ENCODE peak calls at places on chromosomes 1 and 21, in seven cellular contexts. One of them, this sample, is unnamed.

GRCh38 chr1:49298304-49298703 is 521.6 kb upstream of the BEND5 start:
- DNase-seq in psoas muscle: peak
- DNase-seq in GM23338: peak
- DNase-seq in K562: no peak
- DNase-seq in heart right ventricle: no peak
- DNase-seq in tibial nerve: no peak
- DNase-seq in endodermal cell: no peak
- DNase-seq in this sample: no peak

GRCh38 chr21:46637952-46638746 is 2.7 kb downstream of the PRMT2 start:
- DNase-seq in heart right ventricle: no peak
- DNase-seq in tibial nerve: no peak
- DNase-seq in endodermal cell: no peak
- DNase-seq in GM23338: no peak
- DNase-seq in psoas muscle: no peak
- DNase-seq in K562: no peak
- DNase-seq in this sample: no peak

GRCh38 chr1:206612129-206612876 is at the start of gene EIF2D:
- DNase-seq in K562: peak
- DNase-seq in heart right ventricle: peak
- DNase-seq in endodermal cell: peak
- DNase-seq in tibial nerve: peak
- DNase-seq in GM23338: peak
- DNase-seq in psoas muscle: peak
- DNase-seq in this sample: peak

GRCh38 chr1:29332204-29332603 is 95.9 kb downstream of the PTPRU start:
- DNase-seq in heart right ventricle: no peak
- DNase-seq in K562: peak
- DNase-seq in psoas muscle: no peak
- DNase-seq in GM23338: peak
- DNase-seq in endodermal cell: peak
- DNase-seq in tibial nerve: peak
- DNase-seq in this sample: no peak

GRCh38 chr21:44653656-44654575 is 543 bp downstream of the KRTAP12-4 start:
- DNase-seq in GM23338: no peak
- DNase-seq in heart right ventricle: no peak
- DNase-seq in psoas muscle: no peak
- DNase-seq in K562: no peak
- DNase-seq in endodermal cell: no peak
- DNase-seq in tibial nerve: no peak
- DNase-seq in this sample: no peak

GRCh38 chr1:67227196-67227595 is 60.9 kb downstream of the IL23R start:
- DNase-seq in heart right ventricle: no peak
- DNase-seq in GM23338: no peak
- DNase-seq in K562: no peak
- DNase-seq in endodermal cell: no peak
- DNase-seq in psoas muscle: no peak
- DNase-seq in tibial nerve: no peak
- DNase-seq in this sample: no peak

GRCh38 chr1:167862432-167863076 is 51.4 kb downstream of the ADCY10 start:
- DNase-seq in GM23338: no peak
- DNase-seq in K562: no peak
- DNase-seq in tibial nerve: no peak
- DNase-seq in psoas muscle: no peak
- DNase-seq in endodermal cell: no peak
- DNase-seq in heart right ventricle: no peak
- DNase-seq in this sample: no peak

GRCh38 chr1:12621346-12622320 is 3.6 kb upstream of the DHRS3 start:
- DNase-seq in tibial nerve: no peak
- DNase-seq in psoas muscle: no peak
- DNase-seq in endodermal cell: no peak
- DNase-seq in GM23338: no peak
- DNase-seq in heart right ventricle: no peak
- DNase-seq in K562: no peak
- DNase-seq in this sample: no peak

GRCh38 chr1:239757711-239758110 is 334.0 kb upstream of the FMN2 start:
- DNase-seq in K562: no peak
- DNase-seq in psoas muscle: no peak
- DNase-seq in GM23338: no peak
- DNase-seq in endodermal cell: no peak
- DNase-seq in heart right ventricle: no peak
- DNase-seq in tibial nerve: no peak
- DNase-seq in this sample: no peak

GRCh38 chr1:211698161-211699026 is 23.0 kb upstream of the NEK2 start:
- DNase-seq in heart right ventricle: peak
- DNase-seq in psoas muscle: peak
- DNase-seq in endodermal cell: peak
- DNase-seq in K562: peak
- DNase-seq in GM23338: peak
- DNase-seq in tibial nerve: peak
- DNase-seq in this sample: no peak

GRCh38 chr1:79113836-79114235 is 107.3 kb upstream of the ADGRL4 start:
- DNase-seq in GM23338: no peak
- DNase-seq in heart right ventricle: no peak
- DNase-seq in endodermal cell: no peak
- DNase-seq in psoas muscle: no peak
- DNase-seq in tibial nerve: no peak
- DNase-seq in K562: no peak
- DNase-seq in this sample: no peak

GRCh38 chr1:156896490-156897033 is 3.0 kb downstream of the PEAR1 start:
- DNase-seq in psoas muscle: no peak
- DNase-seq in heart right ventricle: no peak
- DNase-seq in tibial nerve: no peak
- DNase-seq in GM23338: peak
- DNase-seq in endodermal cell: peak
- DNase-seq in K562: no peak
- DNase-seq in this sample: peak

GRCh38 chr1:14572861-14573260 is 25.6 kb upstream of the KAZN start:
- DNase-seq in K562: no peak
- DNase-seq in tibial nerve: no peak
- DNase-seq in endodermal cell: no peak
- DNase-seq in GM23338: no peak
- DNase-seq in psoas muscle: no peak
- DNase-seq in heart right ventricle: no peak
- DNase-seq in this sample: no peak

GRCh38 chr1:208837242-208837641 is 593.1 kb upstream of the PLXNA2 start:
- DNase-seq in GM23338: no peak
- DNase-seq in psoas muscle: no peak
- DNase-seq in heart right ventricle: no peak
- DNase-seq in K562: no peak
- DNase-seq in endodermal cell: no peak
- DNase-seq in tibial nerve: no peak
- DNase-seq in this sample: no peak

GRCh38 chr1:53075761-53076163 is 13.7 kb downstream of the PODN start:
- DNase-seq in endodermal cell: peak
- DNase-seq in GM23338: no peak
- DNase-seq in tibial nerve: no peak
- DNase-seq in heart right ventricle: peak
- DNase-seq in K562: no peak
- DNase-seq in psoas muscle: peak
- DNase-seq in this sample: peak

GRCh38 chr1:182740120-182740519 is 49.5 kb upstream of the NPL start:
- DNase-seq in psoas muscle: no peak
- DNase-seq in tibial nerve: no peak
- DNase-seq in endodermal cell: no peak
- DNase-seq in GM23338: no peak
- DNase-seq in K562: no peak
- DNase-seq in heart right ventricle: no peak
- DNase-seq in this sample: no peak

GRCh38 chr21:28220670-28221069 is 772.0 kb downstream of the LTN1 start:
- DNase-seq in GM23338: no peak
- DNase-seq in endodermal cell: no peak
- DNase-seq in heart right ventricle: no peak
- DNase-seq in K562: no peak
- DNase-seq in psoas muscle: no peak
- DNase-seq in tibial nerve: no peak
- DNase-seq in this sample: no peak

GRCh38 chr1:230210326-230210978 is 143.4 kb downstream of the GALNT2 start:
- DNase-seq in tibial nerve: no peak
- DNase-seq in psoas muscle: no peak
- DNase-seq in endodermal cell: no peak
- DNase-seq in K562: no peak
- DNase-seq in GM23338: no peak
- DNase-seq in heart right ventricle: no peak
- DNase-seq in this sample: no peak

GRCh38 chr1:4650486-4650885 is 3.9 kb upstream of the AJAP1 start:
- DNase-seq in endodermal cell: peak
- DNase-seq in psoas muscle: no peak
- DNase-seq in tibial nerve: no peak
- DNase-seq in GM23338: no peak
- DNase-seq in K562: no peak
- DNase-seq in heart right ventricle: no peak
- DNase-seq in this sample: no peak

GRCh38 chr1:236377832-236378535 is 16.1 kb upstream of the EDARADD start:
- DNase-seq in K562: no peak
- DNase-seq in heart right ventricle: no peak
- DNase-seq in psoas muscle: no peak
- DNase-seq in endodermal cell: no peak
- DNase-seq in tibial nerve: no peak
- DNase-seq in GM23338: no peak
- DNase-seq in this sample: no peak

GRCh38 chr21:45543710-45544448 is 1.6 kb upstream of the SLC19A1 start:
- DNase-seq in K562: no peak
- DNase-seq in tibial nerve: no peak
- DNase-seq in psoas muscle: no peak
- DNase-seq in heart right ventricle: no peak
- DNase-seq in endodermal cell: peak
- DNase-seq in GM23338: no peak
- DNase-seq in this sample: peak

GRCh38 chr1:168933143-168933840 is 173.2 kb upstream of the ATP1B1 start:
- DNase-seq in GM23338: no peak
- DNase-seq in endodermal cell: no peak
- DNase-seq in heart right ventricle: no peak
- DNase-seq in psoas muscle: no peak
- DNase-seq in tibial nerve: no peak
- DNase-seq in K562: no peak
- DNase-seq in this sample: no peak

GRCh38 chr1:20981903-20982695 is 194.6 kb downstream of the EIF4G3 start:
- DNase-seq in endodermal cell: no peak
- DNase-seq in heart right ventricle: no peak
- DNase-seq in K562: no peak
- DNase-seq in tibial nerve: no peak
- DNase-seq in GM23338: peak
- DNase-seq in psoas muscle: no peak
- DNase-seq in this sample: no peak

GRCh38 chr1:5868931-5869500 is 123.2 kb downstream of the NPHP4 start:
- DNase-seq in GM23338: no peak
- DNase-seq in endodermal cell: no peak
- DNase-seq in K562: no peak
- DNase-seq in psoas muscle: no peak
- DNase-seq in heart right ventricle: no peak
- DNase-seq in tibial nerve: no peak
- DNase-seq in this sample: no peak

GRCh38 chr1:88035578-88035977 is 648.5 kb upstream of the PKN2 start:
- DNase-seq in heart right ventricle: no peak
- DNase-seq in endodermal cell: peak
- DNase-seq in GM23338: no peak
- DNase-seq in K562: no peak
- DNase-seq in tibial nerve: no peak
- DNase-seq in psoas muscle: no peak
- DNase-seq in this sample: no peak

GRCh38 chr1:16618719-16619118 is 5.4 kb upstream of the NBPF1 start:
- DNase-seq in endodermal cell: peak
- DNase-seq in psoas muscle: peak
- DNase-seq in K562: peak
- DNase-seq in heart right ventricle: no peak
- DNase-seq in tibial nerve: no peak
- DNase-seq in GM23338: peak
- DNase-seq in this sample: peak

GRCh38 chr1:109659997-109660755 is 4.3 kb downstream of the GSTM4 start:
- DNase-seq in psoas muscle: no peak
- DNase-seq in K562: no peak
- DNase-seq in tibial nerve: no peak
- DNase-seq in endodermal cell: no peak
- DNase-seq in heart right ventricle: no peak
- DNase-seq in GM23338: no peak
- DNase-seq in this sample: no peak

GRCh38 chr1:61743432-61743705 is 1.1 kb downstream of the PATJ start:
- DNase-seq in endodermal cell: no peak
- DNase-seq in psoas muscle: no peak
- DNase-seq in heart right ventricle: no peak
- DNase-seq in K562: no peak
- DNase-seq in tibial nerve: no peak
- DNase-seq in GM23338: no peak
- DNase-seq in this sample: no peak
- H3K4me3 ChIP-seq in endodermal cell: peak
- H3K4me3 ChIP-seq in psoas muscle: peak
- H3K4me3 ChIP-seq in heart right ventricle: peak
- H3K4me3 ChIP-seq in K562: no peak
- H3K4me3 ChIP-seq in tibial nerve: peak
- H3K4me3 ChIP-seq in GM23338: peak
- H3K4me3 ChIP-seq in this sample: peak

DNA sequence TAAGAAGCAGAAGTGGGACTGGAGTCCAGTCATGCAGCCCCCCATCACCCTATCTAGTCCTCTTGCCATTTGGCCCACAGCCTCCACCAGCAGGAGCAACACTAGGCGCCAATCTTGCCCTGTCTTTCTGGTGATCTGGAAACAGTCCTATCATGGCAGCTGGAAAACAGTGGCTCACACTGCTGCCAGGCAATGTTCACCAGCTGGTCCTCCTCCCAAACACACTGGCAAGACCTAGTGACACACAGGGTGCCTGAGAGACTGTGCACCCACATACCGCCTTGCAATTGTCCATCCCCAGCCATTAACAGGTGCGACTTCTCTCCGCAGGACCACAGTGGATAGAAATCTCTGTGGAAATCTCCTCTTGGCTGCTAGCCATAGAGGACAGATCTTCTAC is 105.5 kb downstream of the HIVEP3 start:
- DNase-seq in GM23338: no peak
- DNase-seq in endodermal cell: no peak
- DNase-seq in psoas muscle: no peak
- DNase-seq in K562: no peak
- DNase-seq in heart right ventricle: no peak
- DNase-seq in tibial nerve: no peak
- DNase-seq in this sample: no peak
- H3K27ac ChIP-seq in GM23338: no peak
- H3K27ac ChIP-seq in endodermal cell: no peak
- H3K27ac ChIP-seq in psoas muscle: peak
- H3K27ac ChIP-seq in K562: no peak
- H3K27ac ChIP-seq in heart right ventricle: peak
- H3K27ac ChIP-seq in tibial nerve: no peak
- H3K27ac ChIP-seq in this sample: no peak

DNA sequence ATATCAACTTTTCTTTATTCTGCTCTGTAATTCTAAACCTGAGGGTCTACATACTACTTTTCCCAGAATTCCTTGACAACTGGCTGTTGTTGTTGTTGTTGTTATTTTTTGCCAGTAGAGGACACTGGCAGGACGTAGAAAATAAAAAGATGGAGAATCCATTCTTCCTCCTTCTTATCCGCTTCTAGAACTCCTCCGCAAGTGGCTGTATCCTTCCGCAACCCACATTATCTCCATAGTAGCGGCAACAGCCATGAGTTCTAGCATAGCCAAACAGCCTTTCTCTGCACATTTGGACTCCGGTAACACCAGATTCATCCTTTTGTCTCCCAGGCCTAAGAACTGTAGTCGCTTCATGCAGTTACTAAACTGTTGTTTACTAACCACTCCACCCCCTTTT is 91.1 kb upstream of the CACHD1 start:
- DNase-seq in K562: no peak
- DNase-seq in tibial nerve: no peak
- DNase-seq in endodermal cell: peak
- DNase-seq in heart right ventricle: no peak
- DNase-seq in psoas muscle: no peak
- DNase-seq in GM23338: peak
- DNase-seq in this sample: no peak
- TF ChIP-seq CTCF in K562: peak
- TF ChIP-seq CTCF in tibial nerve: no peak
- TF ChIP-seq CTCF in endodermal cell: peak
- TF ChIP-seq CTCF in heart right ventricle: peak
- TF ChIP-seq CTCF in psoas muscle: no peak
- TF ChIP-seq CTCF in GM23338: peak
- TF ChIP-seq CTCF in this sample: no peak

GRCh38 chr1:36322085-36322785 is 1.2 kb downstream of the EVA1B start:
- DNase-seq in endodermal cell: peak
- DNase-seq in tibial nerve: no peak
- DNase-seq in psoas muscle: no peak
- DNase-seq in heart right ventricle: no peak
- DNase-seq in K562: no peak
- DNase-seq in GM23338: peak
- DNase-seq in this sample: no peak
- H3K4me3 ChIP-seq in endodermal cell: no peak
- H3K4me3 ChIP-seq in tibial nerve: peak
- H3K4me3 ChIP-seq in psoas muscle: peak
- H3K4me3 ChIP-seq in heart right ventricle: peak
- H3K4me3 ChIP-seq in K562: peak
- H3K4me3 ChIP-seq in GM23338: peak
- H3K4me3 ChIP-seq in this sample: peak